ENCODE peak calls at places on chromosomes 13 and 19, in ten cellular contexts. G is brain microvascular endothelial cell, B is Calu3, A is RCC 7860, S is body of pancreas, C is right lobe of liver, F is NCI-H1436, N is NCI-H345, K is cerebellar nuclear complex, Y is SK-MEL-5. H is an unnamed sample.
A peak's percentile ranks its signal among the peaks of the same experiment; 100 is the strongest.

GRCh38 chr19:46753420-46754155 is 7.3 kb upstream of the STRN4 start:
- DNase-seq in K (peak; percentile 46), Y (peak; percentile 59), F (peak; percentile 55), A (no peak), B (peak; percentile 60), C (no peak), N (peak; percentile 34), G (no peak), S (peak; percentile 80), H (peak; percentile 39)

GRCh38 chr13:38002596-38002995 is 133.0 kb upstream of the TRPC4 start:
- DNase-seq in K (no peak), B (peak; percentile 1), G (no peak), F (peak; percentile 43), A (no peak), C (no peak), S (no peak), N (peak; percentile 13), Y (no peak), H (no peak)

GRCh38 chr13:40656358-40656757 is 10.1 kb downstream of the FOXO1 start:
- DNase-seq in C (no peak), K (no peak), F (no peak), S (no peak), N (no peak), Y (no peak), G (no peak), A (no peak), B (no peak), H (no peak)

GRCh38 chr13:62432295-62432694 is 1016.6 kb upstream of the PCDH20 start:
- DNase-seq in B (no peak), Y (no peak), A (no peak), F (no peak), S (no peak), N (no peak), K (no peak), G (no peak), C (no peak), H (no peak)

GRCh38 chr13:33999830-34000605 is 182.1 kb downstream of the RFC3 start:
- DNase-seq in Y (no peak), N (peak; percentile 8), G (no peak), A (no peak), F (no peak), C (no peak), K (no peak), S (no peak), B (no peak), H (no peak)

GRCh38 chr19:13825489-13826475 is 30.5 kb downstream of the ZSWIM4 start:
- DNase-seq in Y (peak; percentile 54), A (no peak), F (peak; percentile 47), S (no peak), G (no peak), C (no peak), N (no peak), K (no peak), B (no peak), H (no peak)

GRCh38 chr19:51458899-51459592 is 792 bp upstream of the SIGLEC8 start:
- DNase-seq in A (no peak), N (no peak), C (no peak), K (no peak), Y (no peak), S (no peak), F (no peak), B (no peak), G (no peak), H (no peak)

GRCh38 chr13:87777395-87777794 is 106.2 kb downstream of the SLITRK5 start:
- DNase-seq in B (no peak), A (no peak), G (no peak), F (no peak), S (no peak), N (no peak), Y (peak; percentile 71), C (no peak), K (no peak), H (no peak)

GRCh38 chr19:5143471-5144411 is 174.8 kb downstream of the KDM4B start:
- DNase-seq in F (no peak), Y (no peak), K (no peak), N (no peak), G (no peak), A (no peak), C (peak; percentile 46), S (peak; percentile 9), B (no peak), H (no peak)

GRCh38 chr13:70448820-70449219 is 340.6 kb upstream of the KLHL1 start:
- DNase-seq in Y (no peak), B (no peak), A (no peak), F (no peak), S (no peak), N (no peak), K (no peak), C (no peak), G (no peak), H (no peak)

GRCh38 chr19:50659318-50660082 is 10.3 kb downstream of the C19orf81 start:
- DNase-seq in F (no peak), Y (no peak), S (no peak), C (no peak), N (no peak), B (no peak), K (no peak), G (no peak), A (no peak), H (no peak)

GRCh38 chr19:41339936-41340335 is 13.8 kb downstream of the TGFB1 start:
- DNase-seq in S (no peak), K (no peak), A (peak; percentile 86), C (no peak), N (no peak), G (no peak), B (no peak), F (no peak), Y (no peak), H (no peak)

GRCh38 chr19:50702158-50702869 is 17.3 kb downstream of the SHANK1 start:
- DNase-seq in N (no peak), K (no peak), C (no peak), S (no peak), F (no peak), Y (no peak), A (no peak), G (no peak), B (no peak), H (no peak)